ENCODE peak calls at places on chromosomes 5 and 9, in six cellular contexts. A is left ventricle myocardium inferior; Z is CD8-positive, alpha-beta T cell; G is neuronal stem cell; F is right cardiac atrium; T is psoas muscle. W is an unnamed sample.

GRCh38 chr9:105127863-105128220 is 116.6 kb upstream of the SLC44A1 start:
- DNase-seq in F (no peak), Z (peak; percentile 27), G (no peak), T (no peak), A (no peak), W (no peak)

GRCh38 chr5:155053482-155053881 is 39.9 kb downstream of the KIF4B start:
- DNase-seq in T (no peak), G (no peak), F (no peak), A (no peak), Z (no peak), W (no peak)

GRCh38 chr5:171419663-171420428 is 399 bp downstream of the FGF18 start:
- DNase-seq in G (peak; percentile 43), F (peak; percentile 73), Z (no peak), A (peak; percentile 33), T (no peak), W (peak; percentile 74)

GRCh38 chr5:134526483-134527155 is 1.1 kb downstream of the JADE2 start:
- DNase-seq in Z (peak; percentile 41), T (peak; percentile 90), A (peak; percentile 82), G (peak; percentile 55), F (peak; percentile 93), W (no peak)

GRCh38 chr5:178469975-178470692 is 120.1 kb downstream of the COL23A1 start:
- DNase-seq in F (no peak), G (no peak), Z (no peak), A (no peak), T (no peak), W (peak; percentile 55)

GRCh38 chr5:68884893-68885292 is 208.9 kb upstream of the SLC30A5 start:
- DNase-seq in A (no peak), F (no peak), Z (no peak), T (no peak), G (no peak), W (no peak)

GRCh38 chr5:80990971-80991370 is 30.8 kb downstream of the RASGRF2 start:
- DNase-seq in A (no peak), T (no peak), Z (no peak), G (no peak), F (no peak), W (peak; percentile 77)

GRCh38 chr5:56699588-56699987 is 115.8 kb upstream of the MAP3K1 start:
- DNase-seq in T (no peak), Z (no peak), G (no peak), F (no peak), A (no peak), W (no peak)

GRCh38 chr5:5710471-5710870 is 288.0 kb downstream of the ICE1 start:
- DNase-seq in A (no peak), G (no peak), F (peak; percentile 51), Z (no peak), T (no peak), W (no peak)

GRCh38 chr9:85723220-85723619 is 18.5 kb downstream of the AGTPBP1 start:
- DNase-seq in T (no peak), Z (peak; percentile 35), A (peak; percentile 22), G (no peak), F (peak; percentile 39), W (no peak)

GRCh38 chr5:138391859-138392386 is 39.4 kb downstream of the KDM3B start:
- DNase-seq in Z (no peak), A (peak; percentile 56), T (peak; percentile 76), F (peak; percentile 74), G (peak; percentile 15), W (no peak)

GRCh38 chr5:111627862-111628261 is 115.5 kb upstream of the STARD4 start:
- DNase-seq in Z (no peak), A (no peak), G (no peak), T (no peak), F (no peak), W (no peak)

GRCh38 chr5:33649801-33650482 is 209.2 kb downstream of the TARS1 start:
- DNase-seq in G (peak; percentile 35), T (no peak), A (no peak), Z (no peak), F (no peak), W (no peak)

GRCh38 chr5:157290981-157291711 is 25.2 kb downstream of the CYFIP2 start:
- DNase-seq in Z (no peak), F (no peak), T (no peak), G (no peak), A (no peak), W (no peak)

GRCh38 chr5:179873711-179874110 is 15.1 kb upstream of the MRNIP start:
- DNase-seq in G (no peak), T (no peak), F (no peak), A (no peak), Z (no peak), W (no peak)

GRCh38 chr9:107667700-107668099 is 178.1 kb upstream of the KLF4 start:
- DNase-seq in A (peak; percentile 34), F (peak; percentile 72), T (peak; percentile 65), Z (no peak), G (no peak), W (no peak)

GRCh38 chr5:146103594-146103993 is 1.8 kb downstream of the PLAC8L1 start:
- DNase-seq in G (no peak), F (no peak), A (no peak), Z (no peak), T (no peak), W (no peak)

GRCh38 chr5:74492230-74492629 is 148.3 kb downstream of the ENC1 start:
- DNase-seq in G (no peak), F (no peak), T (no peak), Z (no peak), A (no peak), W (no peak)

GRCh38 chr9:132760057-132760456 is 89.8 kb downstream of the GTF3C4 start:
- DNase-seq in Z (no peak), A (no peak), T (no peak), F (no peak), G (no peak), W (no peak)

DNA sequence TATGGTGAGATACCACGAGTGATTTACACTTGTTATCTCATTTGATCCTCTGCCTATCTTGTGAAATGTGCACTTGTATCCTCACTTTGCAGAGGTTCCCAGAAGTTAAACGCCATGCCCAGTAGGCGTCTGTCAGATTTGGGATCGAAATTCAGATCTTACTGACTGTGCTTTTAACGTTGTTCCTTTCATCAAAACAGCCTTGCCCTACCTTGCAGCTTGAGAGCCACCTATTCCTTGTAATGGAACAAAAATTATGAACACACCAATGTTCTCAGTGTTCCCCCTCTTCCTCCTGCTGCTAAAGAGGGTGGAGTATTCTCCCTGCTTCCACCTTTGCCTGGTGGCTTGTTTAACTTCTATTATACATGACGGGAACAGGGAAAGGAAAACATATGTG is 257.0 kb downstream of the MSX2 start:
- DNase-seq in G (no peak), T (no peak), A (no peak), F (no peak), Z (no peak), W (no peak)
- H3K4me1 ChIP-seq in G (peaks cover 3% of the 10 kb centered on the region), T (no peaks in the 10 kb centered on the region), A (no peaks in the 10 kb centered on the region), F (no peaks in the 10 kb centered on the region), Z (no peaks in the 10 kb centered on the region), W (no peaks in the 10 kb centered on the region)

GRCh38 chr5:84292000-84292642 is 92.6 kb downstream of the EDIL3 start:
- DNase-seq in Z (no peak), F (no peak), G (no peak), A (no peak), T (no peak), W (no peak)
- H3K27ac ChIP-seq in Z (no peak overlapping the region), F (no peak overlapping the region), G (no peak overlapping the region), A (no peak overlapping the region), T (no peak overlapping the region), W (no peak overlapping the region)

GRCh38 chr9:130264414-130265350 is 878 bp upstream of the HMCN2 start:
- DNase-seq in T (no peak), G (no peak), Z (no peak), F (no peak), A (no peak), W (no peak)

GRCh38 chr9:130262061-130262745 is 3.4 kb upstream of the HMCN2 start:
- DNase-seq in T (no peak), Z (no peak), G (no peak), A (no peak), F (no peak), W (no peak)

GRCh38 chr9:130263601-130264413 is 1.8 kb upstream of the HMCN2 start:
- DNase-seq in G (no peak), A (no peak), Z (no peak), T (peak; percentile 78), F (no peak), W (no peak)

GRCh38 chr9:130260816-130261765 is 4.5 kb upstream of the HMCN2 start:
- DNase-seq in G (no peak), Z (no peak), A (no peak), F (no peak), T (no peak), W (no peak)

GRCh38 chr9:130262771-130263170 is 2.8 kb upstream of the HMCN2 start:
- DNase-seq in T (no peak), A (no peak), Z (no peak), F (no peak), G (no peak), W (no peak)
- H3K27me3 ChIP-seq in T (no peaks in the 10 kb centered on the region), A (peaks cover 98% of the 10 kb centered on the region), Z (peaks cover 17% of the 10 kb centered on the region), F (no peaks in the 10 kb centered on the region), G (peaks cover 12% of the 10 kb centered on the region), W (peaks cover 45% of the 10 kb centered on the region)

GRCh38 chr5:140217299-140218026 is 42.5 kb downstream of the CYSTM1 start:
- DNase-seq in A (no peak), G (no peak), T (no peak), Z (no peak), F (no peak), W (no peak)
- H3K4me1 ChIP-seq in A (peaks cover 85% of the 10 kb centered on the region), G (peaks cover 18% of the 10 kb centered on the region), T (peaks cover 89% of the 10 kb centered on the region), Z (no peaks in the 10 kb centered on the region), F (peaks cover 34% of the 10 kb centered on the region), W (peaks cover 31% of the 10 kb centered on the region)